ENCODE peak calls at places on chromosomes 6 and 20, in nine cellular contexts. One of them, this sample, is unnamed.

GRCh38 chr20:52047811-52048302 is 143.7 kb downstream of the ZFP64 start:
- DNase-seq in transverse colon: no peak
- DNase-seq in naive thymus-derived CD4-positive, alpha-beta T cell: peak; percentile 2
- DNase-seq in IMR-90: peak; percentile 67
- DNase-seq in fibroblast of pulmonary artery: peak; percentile 33
- DNase-seq in epithelial cell of esophagus: no peak
- DNase-seq in spleen: no peak
- DNase-seq in adipocyte: peak; percentile 61
- DNase-seq in fibroblast of lung: peak; percentile 89
- DNase-seq in this sample: no peak

GRCh38 chr6:150741633-150742200 is 123.8 kb upstream of the MTHFD1L start:
- DNase-seq in adipocyte: no peak
- DNase-seq in spleen: no peak
- DNase-seq in naive thymus-derived CD4-positive, alpha-beta T cell: no peak
- DNase-seq in transverse colon: no peak
- DNase-seq in fibroblast of lung: no peak
- DNase-seq in epithelial cell of esophagus: peak; percentile 19
- DNase-seq in IMR-90: no peak
- DNase-seq in fibroblast of pulmonary artery: peak; percentile 18
- DNase-seq in this sample: no peak

GRCh38 chr20:50335105-50335504 is 144.5 kb downstream of the CEBPB start:
- DNase-seq in fibroblast of lung: peak; percentile 54
- DNase-seq in IMR-90: peak; percentile 31
- DNase-seq in epithelial cell of esophagus: peak; percentile 89
- DNase-seq in naive thymus-derived CD4-positive, alpha-beta T cell: no peak
- DNase-seq in fibroblast of pulmonary artery: no peak
- DNase-seq in transverse colon: no peak
- DNase-seq in adipocyte: no peak
- DNase-seq in spleen: peak; percentile 10
- DNase-seq in this sample: peak; percentile 46

GRCh38 chr6:141437685-141438084 is 695.0 kb upstream of the GJE1 start:
- DNase-seq in epithelial cell of esophagus: no peak
- DNase-seq in fibroblast of lung: no peak
- DNase-seq in naive thymus-derived CD4-positive, alpha-beta T cell: no peak
- DNase-seq in transverse colon: no peak
- DNase-seq in spleen: no peak
- DNase-seq in adipocyte: no peak
- DNase-seq in fibroblast of pulmonary artery: no peak
- DNase-seq in IMR-90: no peak
- DNase-seq in this sample: no peak

GRCh38 chr6:130293800-130294199 is 71.0 kb upstream of the SAMD3 start:
- DNase-seq in fibroblast of pulmonary artery: peak; percentile 64
- DNase-seq in IMR-90: peak; percentile 77
- DNase-seq in adipocyte: peak; percentile 80
- DNase-seq in epithelial cell of esophagus: peak; percentile 70
- DNase-seq in naive thymus-derived CD4-positive, alpha-beta T cell: peak; percentile 46
- DNase-seq in spleen: no peak
- DNase-seq in fibroblast of lung: peak; percentile 62
- DNase-seq in transverse colon: peak; percentile 9
- DNase-seq in this sample: no peak

GRCh38 chr6:116220172-116220571 is 33.7 kb downstream of the TSPYL4 start:
- DNase-seq in IMR-90: peak; percentile 10
- DNase-seq in spleen: no peak
- DNase-seq in adipocyte: peak; percentile 18
- DNase-seq in fibroblast of pulmonary artery: peak; percentile 26
- DNase-seq in fibroblast of lung: peak; percentile 38
- DNase-seq in naive thymus-derived CD4-positive, alpha-beta T cell: no peak
- DNase-seq in epithelial cell of esophagus: no peak
- DNase-seq in transverse colon: no peak
- DNase-seq in this sample: no peak

GRCh38 chr6:87436435-87436834 is 28.7 kb downstream of the CFAP206 start:
- DNase-seq in adipocyte: peak; percentile 73
- DNase-seq in fibroblast of lung: peak; percentile 61
- DNase-seq in spleen: no peak
- DNase-seq in fibroblast of pulmonary artery: peak; percentile 84
- DNase-seq in naive thymus-derived CD4-positive, alpha-beta T cell: peak; percentile 44
- DNase-seq in IMR-90: peak; percentile 73
- DNase-seq in transverse colon: peak; percentile 38
- DNase-seq in epithelial cell of esophagus: peak; percentile 80
- DNase-seq in this sample: no peak

GRCh38 chr6:168596316-168596715 is 155.3 kb downstream of the SMOC2 start:
- DNase-seq in fibroblast of lung: no peak
- DNase-seq in adipocyte: no peak
- DNase-seq in IMR-90: no peak
- DNase-seq in naive thymus-derived CD4-positive, alpha-beta T cell: no peak
- DNase-seq in transverse colon: no peak
- DNase-seq in epithelial cell of esophagus: no peak
- DNase-seq in fibroblast of pulmonary artery: no peak
- DNase-seq in spleen: no peak
- DNase-seq in this sample: peak; percentile 13

GRCh38 chr6:16105874-16106273 is 23.0 kb upstream of the MYLIP start:
- DNase-seq in spleen: no peak
- DNase-seq in fibroblast of pulmonary artery: peak; percentile 55
- DNase-seq in adipocyte: peak; percentile 42
- DNase-seq in naive thymus-derived CD4-positive, alpha-beta T cell: no peak
- DNase-seq in transverse colon: no peak
- DNase-seq in fibroblast of lung: peak; percentile 31
- DNase-seq in epithelial cell of esophagus: peak; percentile 24
- DNase-seq in IMR-90: peak; percentile 5
- DNase-seq in this sample: no peak

GRCh38 chr6:17167327-17167979 is 65.6 kb downstream of the STMND1 start:
- DNase-seq in fibroblast of lung: peak; percentile 70
- DNase-seq in naive thymus-derived CD4-positive, alpha-beta T cell: no peak
- DNase-seq in adipocyte: peak; percentile 34
- DNase-seq in IMR-90: peak; percentile 15
- DNase-seq in epithelial cell of esophagus: peak; percentile 77
- DNase-seq in spleen: no peak
- DNase-seq in transverse colon: peak; percentile 41
- DNase-seq in fibroblast of pulmonary artery: peak; percentile 42
- DNase-seq in this sample: no peak

GRCh38 chr6:96015321-96015790 is 418 bp upstream of the FUT9 start:
- DNase-seq in fibroblast of pulmonary artery: no peak
- DNase-seq in epithelial cell of esophagus: no peak
- DNase-seq in spleen: peak; percentile 61
- DNase-seq in adipocyte: no peak
- DNase-seq in transverse colon: no peak
- DNase-seq in fibroblast of lung: peak; percentile 5
- DNase-seq in IMR-90: no peak
- DNase-seq in naive thymus-derived CD4-positive, alpha-beta T cell: no peak
- DNase-seq in this sample: no peak

GRCh38 chr6:147651249-147652063 is 143.0 kb downstream of the SAMD5 start:
- DNase-seq in spleen: no peak
- DNase-seq in epithelial cell of esophagus: peak; percentile 7
- DNase-seq in fibroblast of lung: peak; percentile 70
- DNase-seq in adipocyte: peak; percentile 59
- DNase-seq in transverse colon: peak; percentile 20
- DNase-seq in fibroblast of pulmonary artery: peak; percentile 29
- DNase-seq in naive thymus-derived CD4-positive, alpha-beta T cell: no peak
- DNase-seq in IMR-90: peak; percentile 51
- DNase-seq in this sample: no peak

GRCh38 chr6:52304917-52305316 is 20.4 kb upstream of the MCM3 start:
- DNase-seq in epithelial cell of esophagus: no peak
- DNase-seq in adipocyte: no peak
- DNase-seq in naive thymus-derived CD4-positive, alpha-beta T cell: no peak
- DNase-seq in IMR-90: peak; percentile 34
- DNase-seq in transverse colon: no peak
- DNase-seq in fibroblast of lung: peak; percentile 47
- DNase-seq in spleen: no peak
- DNase-seq in fibroblast of pulmonary artery: peak; percentile 29
- DNase-seq in this sample: no peak

GRCh38 chr6:30101423-30101938 is 11.4 kb downstream of the TRIM31 start:
- DNase-seq in spleen: no peak
- DNase-seq in transverse colon: no peak
- DNase-seq in fibroblast of lung: no peak
- DNase-seq in fibroblast of pulmonary artery: no peak
- DNase-seq in IMR-90: no peak
- DNase-seq in naive thymus-derived CD4-positive, alpha-beta T cell: peak; percentile 12
- DNase-seq in adipocyte: no peak
- DNase-seq in epithelial cell of esophagus: peak; percentile 31
- DNase-seq in this sample: no peak

GRCh38 chr6:133814797-133815196 is 74.1 kb upstream of the TCF21 start:
- DNase-seq in transverse colon: no peak
- DNase-seq in adipocyte: peak; percentile 71
- DNase-seq in naive thymus-derived CD4-positive, alpha-beta T cell: no peak
- DNase-seq in spleen: no peak
- DNase-seq in fibroblast of pulmonary artery: peak; percentile 83
- DNase-seq in epithelial cell of esophagus: peak; percentile 84
- DNase-seq in fibroblast of lung: peak; percentile 66
- DNase-seq in IMR-90: peak; percentile 71
- DNase-seq in this sample: peak; percentile 17

DNA sequence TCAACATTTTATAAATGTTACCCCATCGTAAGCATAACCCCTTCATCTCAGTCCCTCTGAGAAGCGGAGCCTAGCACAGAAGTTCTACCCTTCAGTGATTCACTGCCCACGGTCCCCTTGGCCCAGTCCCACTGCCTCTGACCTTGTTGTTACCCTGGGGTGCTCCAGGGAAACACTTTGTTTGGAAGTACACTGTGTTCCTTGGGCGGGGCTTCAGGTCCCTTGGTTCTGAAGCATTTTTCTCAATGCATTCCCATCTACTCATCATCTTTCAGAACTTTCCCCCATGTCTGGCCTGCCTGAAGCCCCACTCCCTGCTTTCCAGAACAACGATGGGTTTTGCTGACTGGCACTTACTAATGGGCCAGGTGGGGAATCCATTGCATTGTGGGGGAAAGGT is 296.2 kb downstream of the FOXA2 start:
- DNase-seq in naive thymus-derived CD4-positive, alpha-beta T cell: no peak
- DNase-seq in IMR-90: no peak
- DNase-seq in spleen: no peak
- DNase-seq in fibroblast of pulmonary artery: no peak
- DNase-seq in transverse colon: no peak
- DNase-seq in fibroblast of lung: no peak
- DNase-seq in adipocyte: no peak
- DNase-seq in epithelial cell of esophagus: no peak
- DNase-seq in this sample: no peak
- H3K4me3 ChIP-seq in naive thymus-derived CD4-positive, alpha-beta T cell: no peak overlapping the region
- H3K4me3 ChIP-seq in IMR-90: no peak overlapping the region
- H3K4me3 ChIP-seq in spleen: no peak overlapping the region
- H3K4me3 ChIP-seq in fibroblast of pulmonary artery: no peak overlapping the region
- H3K4me3 ChIP-seq in transverse colon: no peak overlapping the region
- H3K4me3 ChIP-seq in fibroblast of lung: no peak overlapping the region
- H3K4me3 ChIP-seq in adipocyte: no peak overlapping the region
- H3K4me3 ChIP-seq in epithelial cell of esophagus: no peak overlapping the region
- H3K4me3 ChIP-seq in this sample: no peak overlapping the region

DNA sequence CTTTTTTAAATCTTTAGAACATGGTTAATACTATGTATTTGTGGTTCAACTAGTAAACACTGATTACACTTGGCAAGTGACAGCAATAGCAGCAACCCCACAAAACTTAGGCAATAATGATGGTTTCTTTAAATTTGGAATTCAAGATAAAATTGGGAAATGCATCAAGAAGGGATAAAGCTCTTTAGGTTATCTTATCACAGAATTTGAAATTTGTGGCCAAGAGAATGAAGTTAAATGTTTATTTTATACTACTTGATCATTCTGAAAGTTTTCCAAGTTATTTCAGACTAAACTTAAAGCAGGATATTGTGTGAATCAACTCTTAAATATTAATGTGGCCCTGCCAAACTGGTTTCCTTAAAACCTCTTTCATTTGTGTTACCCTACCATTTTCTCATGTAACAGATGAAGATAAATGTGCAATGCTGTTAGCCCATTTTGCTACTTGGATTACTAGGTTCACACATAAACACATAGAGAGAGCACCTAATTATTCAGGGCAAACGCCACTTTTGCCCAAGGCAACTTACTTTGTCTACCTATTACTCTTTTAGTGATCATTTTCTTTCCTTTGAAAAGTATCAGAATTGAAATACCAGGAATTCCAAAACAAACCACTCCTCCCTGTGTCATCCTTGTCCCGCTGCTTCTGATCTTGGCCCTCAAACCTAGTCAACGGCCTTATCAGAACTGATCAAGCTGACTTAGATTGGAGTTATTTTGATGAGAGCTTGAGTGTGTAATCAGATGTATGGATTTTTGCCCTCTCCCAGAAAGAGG is 186.7 kb upstream of the TENT5A start:
- DNase-seq in transverse colon: no peak
- DNase-seq in fibroblast of lung: peak; percentile 94
- DNase-seq in spleen: no peak
- DNase-seq in fibroblast of pulmonary artery: peak; percentile 69
- DNase-seq in IMR-90: peak; percentile 76
- DNase-seq in adipocyte: peak; percentile 52
- DNase-seq in naive thymus-derived CD4-positive, alpha-beta T cell: no peak
- DNase-seq in epithelial cell of esophagus: peak; percentile 72
- DNase-seq in this sample: no peak
- H3K4me3 ChIP-seq in transverse colon: no peak overlapping the region
- H3K4me3 ChIP-seq in fibroblast of lung: no peak overlapping the region
- H3K4me3 ChIP-seq in spleen: no peak overlapping the region
- H3K4me3 ChIP-seq in fibroblast of pulmonary artery: no peak overlapping the region
- H3K4me3 ChIP-seq in IMR-90: no peak overlapping the region
- H3K4me3 ChIP-seq in adipocyte: no peak overlapping the region
- H3K4me3 ChIP-seq in naive thymus-derived CD4-positive, alpha-beta T cell: no peak overlapping the region
- H3K4me3 ChIP-seq in epithelial cell of esophagus: no peak overlapping the region
- H3K4me3 ChIP-seq in this sample: no peak overlapping the region

DNA sequence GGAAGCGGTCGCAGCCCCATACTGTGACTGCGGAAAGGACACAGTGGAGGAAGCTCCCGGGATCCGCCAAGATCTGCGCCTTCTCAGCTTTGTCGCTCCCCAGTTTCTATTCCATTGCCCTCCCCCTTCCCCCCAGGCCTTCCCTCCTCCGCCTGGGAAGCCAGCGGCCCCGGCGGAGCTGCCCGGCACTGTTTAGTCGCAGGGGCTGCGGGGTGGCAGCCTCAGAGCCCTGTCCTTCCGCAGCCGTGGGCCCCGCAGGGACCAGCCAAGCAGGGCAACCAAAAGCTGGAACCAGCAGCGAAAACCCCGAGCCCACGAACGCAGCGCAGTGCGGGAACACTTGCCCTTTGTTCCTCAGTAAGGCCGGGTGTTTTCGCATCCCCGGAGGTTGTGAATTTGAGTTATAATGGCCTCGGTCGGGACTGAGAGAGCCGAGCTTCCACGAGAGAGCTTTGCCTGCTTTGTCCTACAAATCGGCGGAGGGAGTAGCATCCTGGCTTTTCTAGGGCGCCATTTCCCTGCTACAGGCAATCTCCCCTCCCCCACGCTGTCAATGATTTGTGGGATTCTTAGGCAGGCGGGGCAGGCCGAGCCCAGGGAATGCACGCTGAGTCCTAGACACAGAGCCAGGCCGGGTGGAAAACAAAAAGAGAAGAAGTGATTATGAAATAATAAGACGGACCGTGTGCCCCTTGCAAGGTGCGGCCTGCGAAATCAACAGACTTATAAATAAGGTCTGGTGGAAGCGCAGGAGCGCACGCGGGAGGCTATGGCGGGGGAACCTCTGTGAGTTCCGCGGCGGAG is 4.0 kb upstream of the TUBB2B start:
- DNase-seq in fibroblast of lung: peak; percentile 74
- DNase-seq in IMR-90: peak; percentile 74
- DNase-seq in transverse colon: peak; percentile 84
- DNase-seq in fibroblast of pulmonary artery: peak; percentile 72
- DNase-seq in spleen: no peak
- DNase-seq in epithelial cell of esophagus: peak; percentile 52
- DNase-seq in adipocyte: peak; percentile 95
- DNase-seq in naive thymus-derived CD4-positive, alpha-beta T cell: peak; percentile 11
- DNase-seq in this sample: peak; percentile 92
- H3K4me3 ChIP-seq in fibroblast of lung: peak overlapping the region; percentile 55
- H3K4me3 ChIP-seq in IMR-90: peak overlapping the region; percentile 74
- H3K4me3 ChIP-seq in transverse colon: peak overlapping the region; percentile 45
- H3K4me3 ChIP-seq in fibroblast of pulmonary artery: peak overlapping the region; percentile 55
- H3K4me3 ChIP-seq in spleen: peak overlapping the region; percentile 38
- H3K4me3 ChIP-seq in epithelial cell of esophagus: peak overlapping the region; percentile 46
- H3K4me3 ChIP-seq in adipocyte: peak overlapping the region; percentile 86
- H3K4me3 ChIP-seq in naive thymus-derived CD4-positive, alpha-beta T cell: peak overlapping the region; percentile 38
- H3K4me3 ChIP-seq in this sample: peak overlapping the region; percentile 47

GRCh38 chr6:132513821-132514545 is 1.1 kb upstream of the STX7 start:
- DNase-seq in transverse colon: no peak
- DNase-seq in adipocyte: peak; percentile 77
- DNase-seq in spleen: no peak
- DNase-seq in fibroblast of lung: peak; percentile 10
- DNase-seq in IMR-90: no peak
- DNase-seq in epithelial cell of esophagus: no peak
- DNase-seq in fibroblast of pulmonary artery: no peak
- DNase-seq in naive thymus-derived CD4-positive, alpha-beta T cell: no peak
- DNase-seq in this sample: no peak
- H3K4me3 ChIP-seq in transverse colon: peak overlapping the region; percentile 66
- H3K4me3 ChIP-seq in adipocyte: peak overlapping the region; percentile 96
- H3K4me3 ChIP-seq in spleen: no peak overlapping the region
- H3K4me3 ChIP-seq in fibroblast of lung: no peak overlapping the region
- H3K4me3 ChIP-seq in IMR-90: no peak overlapping the region
- H3K4me3 ChIP-seq in epithelial cell of esophagus: peak overlapping the region; percentile 62
- H3K4me3 ChIP-seq in fibroblast of pulmonary artery: no peak overlapping the region
- H3K4me3 ChIP-seq in naive thymus-derived CD4-positive, alpha-beta T cell: no peak overlapping the region
- H3K4me3 ChIP-seq in this sample: no peak overlapping the region

This sample was measured in lower leg skin.